ENCODE peak calls at places on chromosomes 1 and 21, in five cellular contexts. One of them, this sample, is unnamed.

GRCh38 chr21:36535618-36536241 is 55.8 kb upstream of the CLDN14 start:
- DNase-seq in neural crest cell: no peak
- DNase-seq in progenitor cell of endocrine pancreas: no peak
- DNase-seq in tibial artery: no peak
- DNase-seq in esophagus squamous epithelium: no peak
- DNase-seq in this sample: no peak

GRCh38 chr1:45730075-45730779 is 20.2 kb downstream of the IPP start:
- DNase-seq in neural crest cell: no peak
- DNase-seq in progenitor cell of endocrine pancreas: no peak
- DNase-seq in tibial artery: no peak
- DNase-seq in esophagus squamous epithelium: no peak
- DNase-seq in this sample: no peak

GRCh38 chr1:227245613-227246320 is 72.5 kb downstream of the CDC42BPA start:
- DNase-seq in neural crest cell: no peak
- DNase-seq in progenitor cell of endocrine pancreas: no peak
- DNase-seq in tibial artery: peak
- DNase-seq in esophagus squamous epithelium: no peak
- DNase-seq in this sample: peak

GRCh38 chr1:27862671-27863551 is 9.4 kb upstream of the THEMIS2 start:
- DNase-seq in neural crest cell: no peak
- DNase-seq in progenitor cell of endocrine pancreas: no peak
- DNase-seq in tibial artery: peak
- DNase-seq in esophagus squamous epithelium: no peak
- DNase-seq in this sample: peak

GRCh38 chr1:27416387-27417111 is 24.1 kb downstream of the GPR3 start:
- DNase-seq in neural crest cell: no peak
- DNase-seq in progenitor cell of endocrine pancreas: no peak
- DNase-seq in tibial artery: no peak
- DNase-seq in esophagus squamous epithelium: no peak
- DNase-seq in this sample: no peak

GRCh38 chr1:176448340-176448739 is 14.6 kb upstream of the PAPPA2 start:
- DNase-seq in neural crest cell: no peak
- DNase-seq in progenitor cell of endocrine pancreas: no peak
- DNase-seq in tibial artery: no peak
- DNase-seq in esophagus squamous epithelium: no peak
- DNase-seq in this sample: no peak

GRCh38 chr21:44657635-44658183 is at the start of gene KRTAP12-3:
- DNase-seq in neural crest cell: no peak
- DNase-seq in progenitor cell of endocrine pancreas: no peak
- DNase-seq in tibial artery: no peak
- DNase-seq in esophagus squamous epithelium: no peak
- DNase-seq in this sample: peak

GRCh38 chr1:229271448-229272120 is 673 bp downstream of the RAB4A start:
- DNase-seq in neural crest cell: no peak
- DNase-seq in progenitor cell of endocrine pancreas: no peak
- DNase-seq in tibial artery: no peak
- DNase-seq in esophagus squamous epithelium: no peak
- DNase-seq in this sample: no peak

GRCh38 chr1:227654858-227655752 is 80.0 kb downstream of the JMJD4 start:
- DNase-seq in neural crest cell: no peak
- DNase-seq in progenitor cell of endocrine pancreas: no peak
- DNase-seq in tibial artery: no peak
- DNase-seq in esophagus squamous epithelium: no peak
- DNase-seq in this sample: no peak

GRCh38 chr1:165865941-165866340 is 38.5 kb downstream of the UCK2 start:
- DNase-seq in neural crest cell: no peak
- DNase-seq in progenitor cell of endocrine pancreas: no peak
- DNase-seq in tibial artery: no peak
- DNase-seq in esophagus squamous epithelium: no peak
- DNase-seq in this sample: no peak

GRCh38 chr1:165874643-165875042 is 47.2 kb downstream of the UCK2 start:
- DNase-seq in neural crest cell: no peak
- DNase-seq in progenitor cell of endocrine pancreas: no peak
- DNase-seq in tibial artery: no peak
- DNase-seq in esophagus squamous epithelium: no peak
- DNase-seq in this sample: no peak

GRCh38 chr1:165871311-165872067 is 44.1 kb downstream of the UCK2 start:
- DNase-seq in neural crest cell: peak
- DNase-seq in progenitor cell of endocrine pancreas: no peak
- DNase-seq in tibial artery: no peak
- DNase-seq in esophagus squamous epithelium: no peak
- DNase-seq in this sample: peak

GRCh38 chr1:165873481-165873880 is 46.1 kb downstream of the UCK2 start:
- DNase-seq in neural crest cell: no peak
- DNase-seq in progenitor cell of endocrine pancreas: no peak
- DNase-seq in tibial artery: no peak
- DNase-seq in esophagus squamous epithelium: no peak
- DNase-seq in this sample: no peak

DNA sequence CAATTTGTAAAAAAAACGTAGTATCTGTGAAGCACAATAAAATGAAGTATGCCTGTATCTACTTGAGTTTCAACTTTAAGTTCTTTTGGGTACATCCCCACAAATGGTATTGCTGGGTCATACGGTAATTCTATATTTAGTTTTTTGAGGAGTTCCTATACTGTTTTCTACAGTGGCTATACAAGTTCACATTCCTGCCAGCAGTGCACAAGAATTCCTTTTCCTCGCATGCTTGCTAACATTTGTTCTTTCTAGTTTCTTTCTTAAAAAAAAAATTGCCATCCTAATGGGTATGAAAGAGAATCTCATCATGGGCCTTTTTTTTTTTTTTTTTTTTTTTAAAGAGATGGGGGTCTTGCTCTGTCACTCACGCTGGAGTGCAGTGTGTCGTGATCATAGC is 41.9 kb downstream of the UCK2 start:
- DNase-seq in neural crest cell: no peak
- DNase-seq in progenitor cell of endocrine pancreas: no peak
- DNase-seq in tibial artery: no peak
- DNase-seq in esophagus squamous epithelium: no peak
- DNase-seq in this sample: no peak
- TF ChIP-seq CTCF in neural crest cell: peak
- TF ChIP-seq CTCF in progenitor cell of endocrine pancreas: peak
- TF ChIP-seq CTCF in tibial artery: no peak
- TF ChIP-seq CTCF in esophagus squamous epithelium: no peak
- TF ChIP-seq CTCF in this sample: no peak

DNA sequence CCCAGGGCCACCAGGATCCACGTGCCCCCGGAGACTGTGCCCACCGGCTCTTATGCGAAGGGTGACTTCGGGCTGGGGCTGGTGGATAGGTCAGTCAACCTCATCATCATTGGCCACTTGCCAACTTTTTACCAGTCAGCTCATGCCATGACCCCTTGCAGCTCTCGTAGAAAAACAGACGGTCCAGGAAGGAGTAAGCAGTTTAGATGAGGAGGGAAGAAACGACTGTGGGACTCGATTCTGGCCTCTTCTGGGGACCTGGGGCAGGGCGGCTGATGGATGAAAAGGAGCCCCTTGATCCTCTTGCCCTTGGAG is 41.0 kb downstream of the UBASH3A start:
- DNase-seq in neural crest cell: no peak
- DNase-seq in progenitor cell of endocrine pancreas: no peak
- DNase-seq in tibial artery: no peak
- DNase-seq in esophagus squamous epithelium: no peak
- DNase-seq in this sample: no peak
- TF ChIP-seq CTCF in neural crest cell: no peak
- TF ChIP-seq CTCF in progenitor cell of endocrine pancreas: no peak
- TF ChIP-seq CTCF in tibial artery: no peak
- TF ChIP-seq CTCF in esophagus squamous epithelium: no peak
- TF ChIP-seq CTCF in this sample: no peak

GRCh38 chr1:117757668-117758067 is 151.8 kb downstream of the TENT5C start:
- DNase-seq in neural crest cell: no peak
- DNase-seq in progenitor cell of endocrine pancreas: no peak
- DNase-seq in tibial artery: no peak
- DNase-seq in esophagus squamous epithelium: no peak
- DNase-seq in this sample: no peak

GRCh38 chr1:117754061-117754969 is 148.5 kb downstream of the TENT5C start:
- DNase-seq in neural crest cell: peak
- DNase-seq in progenitor cell of endocrine pancreas: peak
- DNase-seq in tibial artery: peak
- DNase-seq in esophagus squamous epithelium: no peak
- DNase-seq in this sample: peak

GRCh38 chr1:117758444-117759316 is 152.8 kb downstream of the TENT5C start:
- DNase-seq in neural crest cell: peak
- DNase-seq in progenitor cell of endocrine pancreas: peak
- DNase-seq in tibial artery: peak
- DNase-seq in esophagus squamous epithelium: no peak
- DNase-seq in this sample: peak

GRCh38 chr1:117753652-117754051 is 147.8 kb downstream of the TENT5C start:
- DNase-seq in neural crest cell: no peak
- DNase-seq in progenitor cell of endocrine pancreas: no peak
- DNase-seq in tibial artery: no peak
- DNase-seq in esophagus squamous epithelium: no peak
- DNase-seq in this sample: no peak

GRCh38 chr1:117753232-117753631 is 147.4 kb downstream of the TENT5C start:
- DNase-seq in neural crest cell: no peak
- DNase-seq in progenitor cell of endocrine pancreas: no peak
- DNase-seq in tibial artery: no peak
- DNase-seq in esophagus squamous epithelium: no peak
- DNase-seq in this sample: no peak
- TF ChIP-seq CTCF in neural crest cell: no peak
- TF ChIP-seq CTCF in progenitor cell of endocrine pancreas: no peak
- TF ChIP-seq CTCF in tibial artery: no peak
- TF ChIP-seq CTCF in esophagus squamous epithelium: no peak
- TF ChIP-seq CTCF in this sample: no peak

GRCh38 chr1:207993477-207994445 is 82.8 kb upstream of the CD34 start:
- DNase-seq in neural crest cell: no peak
- DNase-seq in progenitor cell of endocrine pancreas: no peak
- DNase-seq in tibial artery: no peak
- DNase-seq in esophagus squamous epithelium: no peak
- DNase-seq in this sample: no peak
- TF ChIP-seq CTCF in neural crest cell: peak
- TF ChIP-seq CTCF in progenitor cell of endocrine pancreas: peak
- TF ChIP-seq CTCF in tibial artery: no peak
- TF ChIP-seq CTCF in esophagus squamous epithelium: no peak
- TF ChIP-seq CTCF in this sample: no peak

GRCh38 chr1:197688233-197688632 is 87.0 kb downstream of the DENND1B start:
- DNase-seq in neural crest cell: no peak
- DNase-seq in progenitor cell of endocrine pancreas: no peak
- DNase-seq in tibial artery: no peak
- DNase-seq in esophagus squamous epithelium: no peak
- DNase-seq in this sample: no peak

GRCh38 chr1:197686702-197687355 is 88.5 kb downstream of the DENND1B start:
- DNase-seq in neural crest cell: no peak
- DNase-seq in progenitor cell of endocrine pancreas: no peak
- DNase-seq in tibial artery: no peak
- DNase-seq in esophagus squamous epithelium: no peak
- DNase-seq in this sample: no peak

GRCh38 chr1:197685785-197686184 is 89.5 kb downstream of the DENND1B start:
- DNase-seq in neural crest cell: no peak
- DNase-seq in progenitor cell of endocrine pancreas: no peak
- DNase-seq in tibial artery: no peak
- DNase-seq in esophagus squamous epithelium: no peak
- DNase-seq in this sample: no peak

GRCh38 chr1:197683895-197684553 is 91.3 kb downstream of the DENND1B start:
- DNase-seq in neural crest cell: no peak
- DNase-seq in progenitor cell of endocrine pancreas: no peak
- DNase-seq in tibial artery: no peak
- DNase-seq in esophagus squamous epithelium: no peak
- DNase-seq in this sample: no peak

DNA sequence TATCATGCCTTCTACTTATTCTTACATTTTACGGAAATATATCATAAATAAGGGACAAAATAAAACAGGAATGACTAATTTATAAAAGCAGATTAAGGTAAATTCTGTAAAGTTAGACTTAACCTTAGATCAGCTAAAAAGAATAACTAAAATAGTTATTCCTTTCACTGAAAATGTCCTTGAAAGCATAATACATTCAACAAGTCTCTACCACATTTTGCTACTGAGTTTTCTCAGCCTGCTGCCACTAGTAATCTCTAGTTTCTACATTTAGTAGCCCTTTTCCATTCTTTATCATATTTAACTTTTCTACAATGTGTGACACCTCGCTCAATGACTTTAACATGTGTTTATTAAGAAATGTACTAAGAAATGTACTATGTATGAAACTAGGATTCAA is 89.0 kb downstream of the DENND1B start:
- DNase-seq in neural crest cell: no peak
- DNase-seq in progenitor cell of endocrine pancreas: no peak
- DNase-seq in tibial artery: no peak
- DNase-seq in esophagus squamous epithelium: no peak
- DNase-seq in this sample: no peak
- TF ChIP-seq CTCF in neural crest cell: no peak
- TF ChIP-seq CTCF in progenitor cell of endocrine pancreas: no peak
- TF ChIP-seq CTCF in tibial artery: no peak
- TF ChIP-seq CTCF in esophagus squamous epithelium: no peak
- TF ChIP-seq CTCF in this sample: no peak

GRCh38 chr1:231603598-231604275 is 22.9 kb upstream of the DISC1 start:
- DNase-seq in neural crest cell: peak
- DNase-seq in progenitor cell of endocrine pancreas: peak
- DNase-seq in tibial artery: no peak
- DNase-seq in esophagus squamous epithelium: no peak
- DNase-seq in this sample: no peak
- TF ChIP-seq CTCF in neural crest cell: peak
- TF ChIP-seq CTCF in progenitor cell of endocrine pancreas: peak
- TF ChIP-seq CTCF in tibial artery: peak
- TF ChIP-seq CTCF in esophagus squamous epithelium: peak
- TF ChIP-seq CTCF in this sample: peak

DNA sequence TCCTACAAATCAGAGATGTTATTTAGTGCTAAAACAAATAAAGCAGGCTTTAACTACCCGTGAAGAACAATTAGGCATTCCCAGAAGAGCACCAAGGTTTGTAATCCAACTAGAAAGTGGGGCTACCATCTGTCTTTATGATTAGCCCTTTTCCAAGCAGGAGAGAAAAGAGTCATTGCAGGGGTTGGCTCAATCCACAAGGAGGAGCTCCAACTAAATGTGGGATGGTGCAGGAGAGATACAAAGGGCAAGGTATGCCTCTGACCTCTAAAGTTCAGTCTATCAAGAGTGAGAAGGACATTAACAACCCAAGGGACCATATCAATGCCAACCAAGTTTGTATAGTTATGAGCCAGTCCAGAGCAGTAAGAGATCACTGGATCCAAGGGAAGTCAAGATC is 382.7 kb upstream of the DUSP10 start:
- DNase-seq in neural crest cell: no peak
- DNase-seq in progenitor cell of endocrine pancreas: no peak
- DNase-seq in tibial artery: no peak
- DNase-seq in esophagus squamous epithelium: no peak
- DNase-seq in this sample: no peak
- TF ChIP-seq CTCF in neural crest cell: peak
- TF ChIP-seq CTCF in progenitor cell of endocrine pancreas: peak
- TF ChIP-seq CTCF in tibial artery: no peak
- TF ChIP-seq CTCF in esophagus squamous epithelium: peak
- TF ChIP-seq CTCF in this sample: no peak

GRCh38 chr1:8321612-8322011 is 3.7 kb downstream of the SLC45A1 start:
- DNase-seq in neural crest cell: no peak
- DNase-seq in progenitor cell of endocrine pancreas: no peak
- DNase-seq in tibial artery: no peak
- DNase-seq in esophagus squamous epithelium: no peak
- DNase-seq in this sample: no peak
- TF ChIP-seq CTCF in neural crest cell: no peak
- TF ChIP-seq CTCF in progenitor cell of endocrine pancreas: no peak
- TF ChIP-seq CTCF in tibial artery: no peak
- TF ChIP-seq CTCF in esophagus squamous epithelium: no peak
- TF ChIP-seq CTCF in this sample: no peak